ENCODE peak calls at places on chromosome 11, in six cellular contexts. W is neuronal stem cell, L is mesenchymal stem cell, B is mesendoderm, E is H9, D is H1. I is an unnamed sample.
A peak's percentile ranks its signal among the peaks of the same experiment; 100 is the strongest.

GRCh38 chr11:71990721-71991120 is 8.0 kb upstream of the IL18BP start:
- DNase-seq in E (no peak), L (no peak), W (no peak), D (no peak), B (no peak), I (no peak)

GRCh38 chr11:75814369-75814685 is 683 bp upstream of the UVRAG start:
- DNase-seq in E (no peak), L (no peak), D (no peak), B (no peak), W (no peak), I (no peak)

GRCh38 chr11:116692318-116693106 is 80.3 kb downstream of the BUD13 start:
- DNase-seq in D (no peak), L (no peak), B (no peak), W (no peak), E (no peak), I (no peak)

GRCh38 chr11:117438371-117439000 is 110.8 kb downstream of the CEP164 start:
- DNase-seq in W (no peak), D (no peak), L (no peak), B (no peak), E (no peak), I (peak; percentile 26)

GRCh38 chr11:110903378-110903777 is 191.1 kb upstream of the ARHGAP20 start:
- DNase-seq in E (no peak), B (no peak), W (no peak), D (no peak), L (no peak), I (no peak)

GRCh38 chr11:131064373-131064991 is 148.2 kb upstream of the SNX19 start:
- DNase-seq in D (peak; percentile 82), B (peak; percentile 90), L (peak; percentile 60), W (peak; percentile 77), E (peak; percentile 87), I (peak; percentile 70)

GRCh38 chr11:110850846-110851245 is 138.6 kb upstream of the ARHGAP20 start:
- DNase-seq in W (no peak), L (peak; percentile 25), B (peak; percentile 56), E (no peak), D (no peak), I (no peak)

GRCh38 chr11:11422291-11423128 is 69.5 kb upstream of the CSNK2A3 start:
- DNase-seq in L (no peak), D (no peak), E (no peak), B (no peak), W (no peak), I (no peak)

GRCh38 chr11:64218628-64219353 is 7.2 kb downstream of the TRPT1 start:
- DNase-seq in B (no peak), E (no peak), W (no peak), D (no peak), L (no peak), I (no peak)

GRCh38 chr11:67645521-67646457 is 4.7 kb downstream of the ACY3 start:
- DNase-seq in B (peak; percentile 57), W (no peak), L (no peak), E (peak; percentile 65), D (no peak), I (no peak)

GRCh38 chr11:120633630-120634374 is 122.3 kb downstream of the GRIK4 start:
- DNase-seq in W (no peak), L (no peak), B (peak; percentile 85), D (no peak), E (no peak), I (no peak)

GRCh38 chr11:73325036-73325981 is 17.2 kb downstream of the ARHGEF17 start:
- DNase-seq in E (no peak), L (peak; percentile 83), B (no peak), D (no peak), W (no peak), I (peak; percentile 56)

GRCh38 chr11:46050065-46050464 is 71.2 kb downstream of the PHF21A start:
- DNase-seq in L (peak; percentile 84), D (peak; percentile 13), B (peak; percentile 94), W (peak; percentile 49), E (peak; percentile 45), I (peak; percentile 85)

GRCh38 chr11:64233913-64234839 is at the start of gene VEGFB:
- DNase-seq in E (no peak), L (peak; percentile 58), D (no peak), B (no peak), W (no peak), I (peak; percentile 26)

GRCh38 chr11:58741127-58741526 is 9.4 kb upstream of the GLYAT start:
- DNase-seq in D (no peak), B (no peak), W (no peak), E (no peak), L (no peak), I (no peak)

GRCh38 chr11:110675548-110675947 is 36.7 kb downstream of the ARHGAP20 start:
- DNase-seq in W (no peak), L (no peak), B (no peak), D (no peak), E (no peak), I (no peak)

GRCh38 chr11:82994615-82995014 is 77.1 kb downstream of the RAB30 start:
- DNase-seq in D (no peak), L (no peak), E (no peak), W (no peak), B (no peak), I (no peak)

GRCh38 chr11:1959786-1960185 is 12.7 kb downstream of the MRPL23 start:
- DNase-seq in D (no peak), E (no peak), B (no peak), W (no peak), L (no peak), I (no peak)

GRCh38 chr11:122843281-122844150 is 5.2 kb downstream of the CRTAM start:
- DNase-seq in L (no peak), D (no peak), B (peak; percentile 72), E (no peak), W (no peak), I (no peak)

GRCh38 chr11:127670372-127670771 is 669.8 kb upstream of the KIRREL3 start:
- DNase-seq in D (no peak), B (peak; percentile 26), W (no peak), L (no peak), E (no peak), I (no peak)

GRCh38 chr11:112316971-112317370 is 56.3 kb upstream of the PLET1 start:
- DNase-seq in W (no peak), D (no peak), E (no peak), B (no peak), L (peak; percentile 9), I (peak; percentile 30)

GRCh38 chr11:7639643-7640025 is 33.7 kb downstream of the CYB5R2 start:
- DNase-seq in L (no peak), W (no peak), B (peak; percentile 15), E (no peak), D (no peak), I (no peak)

GRCh38 chr11:61174275-61174674 is 13.0 kb upstream of the VPS37C start:
- DNase-seq in W (no peak), E (no peak), D (no peak), B (no peak), L (no peak), I (no peak)

GRCh38 chr11:107770546-107770945 is 58.7 kb upstream of the SLN start:
- DNase-seq in W (no peak), B (peak; percentile 28), D (no peak), E (no peak), L (peak; percentile 80), I (peak; percentile 19)

GRCh38 chr11:8040921-8041285 is 40.1 kb upstream of the TUB start:
- DNase-seq in B (no peak), D (no peak), E (peak; percentile 10), L (no peak), W (no peak), I (no peak)

GRCh38 chr11:57358543-57358961 is 20.4 kb downstream of the P2RX3 start:
- DNase-seq in L (peak; percentile 9), E (no peak), W (no peak), B (no peak), D (no peak), I (peak; percentile 10)

GRCh38 chr11:72091292-72091691 is 10.6 kb downstream of the LRRC51 start:
- DNase-seq in L (peak; percentile 72), W (peak; percentile 59), B (peak; percentile 90), E (peak; percentile 85), D (peak; percentile 66), I (peak; percentile 54)

GRCh38 chr11:64959498-64959897 is 12.4 kb downstream of the MAJIN start:
- DNase-seq in E (no peak), W (no peak), L (no peak), B (no peak), D (no peak), I (no peak)

GRCh38 chr11:90784241-90784814 is 561.5 kb upstream of the CHORDC1 start:
- DNase-seq in D (no peak), W (no peak), L (no peak), B (no peak), E (no peak), I (no peak)

DNA sequence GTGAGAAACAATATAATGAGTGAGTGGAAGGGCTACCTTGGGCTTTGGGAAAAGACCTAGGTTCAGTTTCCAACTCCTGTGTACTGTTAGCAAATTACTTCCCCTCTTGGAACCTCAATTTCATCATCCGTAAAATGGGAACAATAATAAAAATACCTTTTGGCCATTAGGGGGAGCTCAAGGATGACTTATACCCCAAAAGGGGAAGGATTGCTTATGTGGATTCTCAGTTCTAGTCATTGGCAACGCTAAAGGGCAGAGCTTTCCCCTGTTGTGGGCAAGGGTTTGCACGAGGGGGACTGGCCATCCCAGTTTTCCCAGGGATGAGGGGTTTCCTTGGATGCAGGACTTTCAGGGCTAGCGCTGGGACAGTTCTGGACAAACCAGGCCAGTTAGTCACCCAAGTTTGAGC is 3.1 kb upstream of the COMMD9 start:
- DNase-seq in E (no peak), L (peak; percentile 52), W (no peak), D (no peak), B (peak; percentile 55), I (peak; percentile 47)
- H3K4ac ChIP-seq in E (no peak overlapping the region), L (no peak overlapping the region), W (no peak overlapping the region), D (no peak overlapping the region), B (no peak overlapping the region), I (no peak overlapping the region)

GRCh38 chr11:102485095-102485722 is 32.6 kb upstream of the TMEM123 start:
- DNase-seq in E (no peak), B (no peak), L (peak; percentile 32), W (no peak), D (no peak), I (peak; percentile 41)
- H2BK15ac ChIP-seq in E (no peak overlapping the region), B (no peak overlapping the region), L (no peak overlapping the region), W (no peak overlapping the region), D (no peak overlapping the region), I (no peak overlapping the region)

DNA sequence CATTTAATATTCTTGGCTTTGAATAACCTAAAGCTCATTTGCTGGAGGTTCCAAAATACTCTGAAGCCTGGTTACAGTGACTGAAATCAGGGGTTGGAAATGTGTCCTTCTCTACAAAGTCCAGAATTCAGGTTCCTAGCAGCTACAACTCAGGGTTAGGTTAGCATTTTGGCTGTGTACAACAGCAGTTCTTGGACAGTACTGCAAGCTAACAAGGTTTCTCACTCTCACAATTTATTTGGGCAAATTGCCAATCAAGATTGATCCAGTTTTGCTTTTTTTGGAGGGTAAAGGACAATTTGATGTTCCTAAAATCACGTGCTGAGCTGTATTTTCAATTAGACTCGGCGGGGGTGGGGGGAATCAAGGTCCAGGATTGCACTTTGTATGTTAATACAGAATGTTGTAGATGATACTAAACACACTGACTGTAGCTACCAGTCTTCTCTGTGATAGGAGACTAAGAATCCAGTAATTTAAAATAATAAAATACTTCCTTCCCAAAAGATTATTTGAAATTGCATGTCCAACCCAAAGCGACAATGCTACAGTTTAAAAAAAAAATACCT is 49.7 kb upstream of the RAPSN start:
- DNase-seq in W (no peak), E (no peak), D (no peak), B (no peak), L (no peak), I (no peak)
- H3K4ac ChIP-seq in W (no peak overlapping the region), E (no peak overlapping the region), D (no peak overlapping the region), B (no peak overlapping the region), L (no peak overlapping the region), I (no peak overlapping the region)

GRCh38 chr11:129589190-129589589 is 213.5 kb downstream of the BARX2 start:
- DNase-seq in W (no peak), B (peak; percentile 98), E (peak; percentile 78), L (no peak), D (no peak), I (no peak)
- H2BK15ac ChIP-seq in W (no peak overlapping the region), B (no peak overlapping the region), E (no peak overlapping the region), L (no peak overlapping the region), D (no peak overlapping the region), I (no peak overlapping the region)